ENCODE peak calls at places on chromosomes 5 and 9, in six cellular contexts. One of them, this sample, is unnamed.

GRCh38 chr5:371811-372555 is 50.5 kb downstream of the AHRR start:
- DNase-seq in activated naive CD4-positive, alpha-beta T cell: no peak
- DNase-seq in amniotic epithelial cell: no peak
- DNase-seq in endothelial cell: no peak
- DNase-seq in KG1: no peak
- DNase-seq in activated gamma-delta T cell treated with anti-CD3 and anti-CD28 coated beads, Interleukin-2, amount 50 U/mL, for 16 hours: no peak
- DNase-seq in this sample: no peak

GRCh38 chr5:59579101-59579885 is 314.2 kb downstream of the PDE4D start:
- DNase-seq in activated naive CD4-positive, alpha-beta T cell: no peak
- DNase-seq in amniotic epithelial cell: no peak
- DNase-seq in endothelial cell: no peak
- DNase-seq in KG1: no peak
- DNase-seq in activated gamma-delta T cell treated with anti-CD3 and anti-CD28 coated beads, Interleukin-2, amount 50 U/mL, for 16 hours: no peak
- DNase-seq in this sample: no peak

GRCh38 chr9:136726631-136727191 is 14.3 kb downstream of the DIPK1B start:
- DNase-seq in activated naive CD4-positive, alpha-beta T cell: no peak
- DNase-seq in amniotic epithelial cell: peak
- DNase-seq in endothelial cell: no peak
- DNase-seq in KG1: peak
- DNase-seq in activated gamma-delta T cell treated with anti-CD3 and anti-CD28 coated beads, Interleukin-2, amount 50 U/mL, for 16 hours: no peak
- DNase-seq in this sample: no peak

GRCh38 chr9:27475057-27475456 is 49.0 kb upstream of the IFNK start:
- DNase-seq in activated naive CD4-positive, alpha-beta T cell: no peak
- DNase-seq in amniotic epithelial cell: no peak
- DNase-seq in endothelial cell: no peak
- DNase-seq in KG1: no peak
- DNase-seq in activated gamma-delta T cell treated with anti-CD3 and anti-CD28 coated beads, Interleukin-2, amount 50 U/mL, for 16 hours: no peak
- DNase-seq in this sample: no peak

GRCh38 chr5:174386846-174387245 is 337.5 kb upstream of the MSX2 start:
- DNase-seq in activated naive CD4-positive, alpha-beta T cell: no peak
- DNase-seq in amniotic epithelial cell: no peak
- DNase-seq in endothelial cell: no peak
- DNase-seq in KG1: no peak
- DNase-seq in activated gamma-delta T cell treated with anti-CD3 and anti-CD28 coated beads, Interleukin-2, amount 50 U/mL, for 16 hours: no peak
- DNase-seq in this sample: no peak

GRCh38 chr9:110217656-110218099 is 9.7 kb upstream of the C9orf152 start:
- DNase-seq in activated naive CD4-positive, alpha-beta T cell: no peak
- DNase-seq in amniotic epithelial cell: peak
- DNase-seq in endothelial cell: no peak
- DNase-seq in KG1: peak
- DNase-seq in activated gamma-delta T cell treated with anti-CD3 and anti-CD28 coated beads, Interleukin-2, amount 50 U/mL, for 16 hours: no peak
- DNase-seq in this sample: no peak

GRCh38 chr5:132776077-132776931 is 735 bp downstream of the SEPTIN8 start:
- DNase-seq in activated naive CD4-positive, alpha-beta T cell: no peak
- DNase-seq in amniotic epithelial cell: no peak
- DNase-seq in endothelial cell: peak
- DNase-seq in KG1: no peak
- DNase-seq in activated gamma-delta T cell treated with anti-CD3 and anti-CD28 coated beads, Interleukin-2, amount 50 U/mL, for 16 hours: no peak
- DNase-seq in this sample: no peak

GRCh38 chr5:133128066-133128465 is 76.3 kb downstream of the HSPA4 start:
- DNase-seq in activated naive CD4-positive, alpha-beta T cell: no peak
- DNase-seq in amniotic epithelial cell: no peak
- DNase-seq in endothelial cell: no peak
- DNase-seq in KG1: no peak
- DNase-seq in activated gamma-delta T cell treated with anti-CD3 and anti-CD28 coated beads, Interleukin-2, amount 50 U/mL, for 16 hours: no peak
- DNase-seq in this sample: no peak

GRCh38 chr5:16350816-16351215 is 114.8 kb downstream of the ZNF622 start:
- DNase-seq in activated naive CD4-positive, alpha-beta T cell: no peak
- DNase-seq in amniotic epithelial cell: no peak
- DNase-seq in endothelial cell: no peak
- DNase-seq in KG1: no peak
- DNase-seq in activated gamma-delta T cell treated with anti-CD3 and anti-CD28 coated beads, Interleukin-2, amount 50 U/mL, for 16 hours: no peak
- DNase-seq in this sample: no peak

GRCh38 chr5:10583663-10584572 is 20.0 kb downstream of the ANKRD33B start:
- DNase-seq in activated naive CD4-positive, alpha-beta T cell: no peak
- DNase-seq in amniotic epithelial cell: no peak
- DNase-seq in endothelial cell: no peak
- DNase-seq in KG1: no peak
- DNase-seq in activated gamma-delta T cell treated with anti-CD3 and anti-CD28 coated beads, Interleukin-2, amount 50 U/mL, for 16 hours: no peak
- DNase-seq in this sample: no peak

GRCh38 chr9:4939118-4939561 is 45.9 kb upstream of the JAK2 start:
- DNase-seq in activated naive CD4-positive, alpha-beta T cell: no peak
- DNase-seq in amniotic epithelial cell: no peak
- DNase-seq in endothelial cell: no peak
- DNase-seq in KG1: peak
- DNase-seq in activated gamma-delta T cell treated with anti-CD3 and anti-CD28 coated beads, Interleukin-2, amount 50 U/mL, for 16 hours: no peak
- DNase-seq in this sample: no peak

GRCh38 chr9:11821541-11821940 is 871.6 kb upstream of the TYRP1 start:
- DNase-seq in activated naive CD4-positive, alpha-beta T cell: no peak
- DNase-seq in amniotic epithelial cell: no peak
- DNase-seq in endothelial cell: no peak
- DNase-seq in KG1: no peak
- DNase-seq in activated gamma-delta T cell treated with anti-CD3 and anti-CD28 coated beads, Interleukin-2, amount 50 U/mL, for 16 hours: no peak
- DNase-seq in this sample: no peak